ENCODE peak calls at places on chromosome 1, in four cellular contexts. One of them, this sample, is unnamed.

GRCh38 chr1:45518910-45519309 is 2.8 kb downstream of the PRDX1 start:
- DNase-seq in HepG2: no peak
- DNase-seq in K562: no peak
- DNase-seq in GM12878: no peak
- DNase-seq in this sample: no peak

GRCh38 chr1:172821609-172822274 is 162.8 kb downstream of the FASLG start:
- DNase-seq in GM12878: no peak
- DNase-seq in HepG2: no peak
- DNase-seq in K562: peak
- DNase-seq in this sample: no peak

GRCh38 chr1:204971700-204972336 is 71.2 kb upstream of the CNTN2 start:
- DNase-seq in GM12878: no peak
- DNase-seq in K562: peak
- DNase-seq in HepG2: no peak
- DNase-seq in this sample: no peak

GRCh38 chr1:77342745-77343144 is 60.9 kb downstream of the AK5 start:
- DNase-seq in K562: no peak
- DNase-seq in HepG2: no peak
- DNase-seq in GM12878: no peak
- DNase-seq in this sample: no peak

GRCh38 chr1:234988160-234988528 is 140.5 kb downstream of the TOMM20 start:
- DNase-seq in GM12878: no peak
- DNase-seq in HepG2: no peak
- DNase-seq in K562: no peak
- DNase-seq in this sample: no peak

GRCh38 chr1:18557621-18558465 is 72.8 kb upstream of the PAX7 start:
- DNase-seq in K562: peak
- DNase-seq in HepG2: peak
- DNase-seq in GM12878: no peak
- DNase-seq in this sample: peak

GRCh38 chr1:235102259-235102582 is 26.4 kb downstream of the TOMM20 start:
- DNase-seq in HepG2: no peak
- DNase-seq in K562: no peak
- DNase-seq in GM12878: no peak
- DNase-seq in this sample: no peak

GRCh38 chr1:151059342-151060240 is at the start of gene CDC42SE1:
- DNase-seq in K562: peak
- DNase-seq in GM12878: peak
- DNase-seq in HepG2: peak
- DNase-seq in this sample: peak

GRCh38 chr1:182163821-182164223 is 102.3 kb upstream of the ZNF648 start:
- DNase-seq in K562: no peak
- DNase-seq in GM12878: no peak
- DNase-seq in HepG2: no peak
- DNase-seq in this sample: no peak

GRCh38 chr1:47981664-47982350 is 15.4 kb downstream of the TRABD2B start:
- DNase-seq in HepG2: no peak
- DNase-seq in K562: no peak
- DNase-seq in GM12878: no peak
- DNase-seq in this sample: no peak

GRCh38 chr1:151391079-151391563 is 8.3 kb upstream of the PSMB4 start:
- DNase-seq in K562: no peak
- DNase-seq in HepG2: no peak
- DNase-seq in GM12878: no peak
- DNase-seq in this sample: no peak

GRCh38 chr1:193614817-193615216 is 428.4 kb upstream of the B3GALT2 start:
- DNase-seq in HepG2: no peak
- DNase-seq in K562: no peak
- DNase-seq in GM12878: peak
- DNase-seq in this sample: no peak

GRCh38 chr1:113551728-113552127 is 161.4 kb downstream of the MAGI3 start:
- DNase-seq in HepG2: no peak
- DNase-seq in GM12878: no peak
- DNase-seq in K562: no peak
- DNase-seq in this sample: no peak

GRCh38 chr1:42979037-42979432 is 20.4 kb upstream of the SLC2A1 start:
- DNase-seq in HepG2: no peak
- DNase-seq in K562: no peak
- DNase-seq in GM12878: no peak
- DNase-seq in this sample: no peak

GRCh38 chr1:18463984-18464664 is 16.6 kb upstream of the KLHDC7A start:
- DNase-seq in GM12878: no peak
- DNase-seq in HepG2: peak
- DNase-seq in K562: no peak
- DNase-seq in this sample: no peak

GRCh38 chr1:212638419-212639151 is 30.0 kb downstream of the ATF3 start:
- DNase-seq in K562: no peak
- DNase-seq in HepG2: no peak
- DNase-seq in GM12878: no peak
- DNase-seq in this sample: no peak

GRCh38 chr1:224095339-224095738 is 18.6 kb upstream of the FBXO28 start:
- DNase-seq in GM12878: no peak
- DNase-seq in HepG2: no peak
- DNase-seq in K562: no peak
- DNase-seq in this sample: no peak

GRCh38 chr1:64906447-64906846 is 59.9 kb downstream of the JAK1 start:
- DNase-seq in GM12878: no peak
- DNase-seq in K562: no peak
- DNase-seq in HepG2: peak
- DNase-seq in this sample: no peak

GRCh38 chr1:119714583-119714982 is 2.8 kb downstream of the PHGDH start:
- DNase-seq in HepG2: no peak
- DNase-seq in K562: no peak
- DNase-seq in GM12878: no peak
- DNase-seq in this sample: no peak

GRCh38 chr1:153428073-153428638 is 11.8 kb downstream of the S100A7A start:
- DNase-seq in GM12878: no peak
- DNase-seq in HepG2: no peak
- DNase-seq in K562: no peak
- DNase-seq in this sample: no peak

GRCh38 chr1:153428790-153429189 is 12.5 kb downstream of the S100A7A start:
- DNase-seq in GM12878: no peak
- DNase-seq in HepG2: no peak
- DNase-seq in K562: no peak
- DNase-seq in this sample: peak

GRCh38 chr1:153430166-153430553 is 13.8 kb downstream of the S100A7A start:
- DNase-seq in K562: no peak
- DNase-seq in HepG2: no peak
- DNase-seq in GM12878: no peak
- DNase-seq in this sample: no peak

GRCh38 chr1:153430561-153430960 is 14.2 kb downstream of the S100A7A start:
- DNase-seq in HepG2: no peak
- DNase-seq in GM12878: no peak
- DNase-seq in K562: no peak
- DNase-seq in this sample: no peak

DNA sequence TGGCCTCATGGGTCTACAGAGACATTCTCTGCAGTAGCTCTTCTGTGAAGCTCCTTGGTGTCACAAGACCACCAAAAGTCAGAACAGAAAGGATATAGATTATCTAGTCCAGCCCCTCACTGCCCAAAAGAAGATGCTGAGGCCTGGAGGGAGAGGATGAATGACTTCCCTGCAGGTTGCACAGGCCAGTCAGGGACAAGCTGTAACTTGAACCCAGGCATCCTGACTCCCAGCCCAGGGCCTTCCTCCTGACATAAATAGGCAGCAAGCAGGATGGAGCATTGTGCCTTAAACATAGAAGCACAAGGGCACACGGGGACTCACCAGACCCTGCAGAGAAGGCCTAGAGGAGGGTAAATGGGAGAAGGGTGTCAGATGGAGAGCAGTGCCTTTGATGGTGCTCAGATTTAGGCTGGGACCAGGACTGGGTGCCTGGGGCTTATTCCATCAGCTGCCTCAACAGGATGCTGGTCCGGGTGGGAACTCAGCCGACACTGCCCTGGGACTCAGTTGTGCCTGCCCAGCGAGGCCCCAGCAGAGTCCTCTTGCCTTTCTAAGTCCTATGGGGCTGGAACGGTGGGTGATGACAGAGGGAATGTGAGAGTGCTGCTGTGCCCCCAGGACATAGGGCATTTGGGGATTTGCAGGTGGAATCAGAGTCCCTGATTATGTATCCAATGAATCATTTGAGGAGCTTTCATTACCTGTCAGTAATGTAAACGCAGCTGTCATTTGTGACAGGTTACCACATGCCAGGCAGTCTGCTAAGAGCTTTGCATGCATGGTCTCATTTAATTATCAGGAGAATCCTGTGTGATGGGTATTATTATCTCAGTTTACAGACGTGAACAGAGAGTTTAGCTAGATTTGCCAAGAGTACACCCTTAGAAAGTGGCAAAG is 13.2 kb downstream of the S100A7A start:
- DNase-seq in K562: no peak
- DNase-seq in HepG2: no peak
- DNase-seq in GM12878: no peak
- DNase-seq in this sample: no peak
- TF ChIP-seq CREM in K562: no peak
- TF ChIP-seq CREM in HepG2: no peak
- TF ChIP-seq CREM in GM12878: no peak
- TF ChIP-seq CREM in this sample: no peak

DNA sequence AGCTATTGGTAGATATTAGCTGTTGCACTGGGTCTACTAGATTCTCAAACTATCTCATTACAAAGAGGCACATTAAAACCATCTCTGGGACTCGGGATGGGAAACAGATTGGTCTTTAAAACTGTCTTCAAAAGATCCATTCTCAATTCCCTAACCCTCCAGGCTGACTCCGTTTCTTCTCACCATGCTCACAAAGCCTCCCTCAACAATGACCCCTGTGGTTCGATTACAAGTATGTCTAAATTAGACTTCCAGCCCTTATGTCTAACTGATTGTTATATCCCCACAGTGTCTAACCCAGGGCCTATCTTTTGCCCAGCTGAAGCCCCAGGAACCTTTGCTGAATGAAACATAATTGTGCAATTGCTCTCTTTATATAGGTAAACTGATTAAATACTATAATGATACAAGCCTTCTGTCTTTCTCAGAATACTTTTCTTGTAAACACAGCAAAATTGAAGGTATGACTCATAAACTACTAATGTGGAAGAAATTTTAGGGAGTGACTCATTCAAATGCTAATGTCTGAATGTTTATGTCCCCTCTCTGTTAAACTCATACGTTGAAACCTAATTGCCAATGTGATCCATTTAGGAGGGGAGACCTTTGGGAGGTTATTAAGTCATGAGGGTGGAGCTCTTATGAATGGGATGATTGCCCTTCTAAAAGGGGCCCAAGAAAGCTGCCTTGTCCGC is 65.6 kb upstream of the DAB1 start:
- DNase-seq in K562: no peak
- DNase-seq in HepG2: no peak
- DNase-seq in GM12878: no peak
- DNase-seq in this sample: no peak
- TF ChIP-seq CREB1 in K562: no peak
- TF ChIP-seq CREB1 in HepG2: no peak
- TF ChIP-seq CREB1 in GM12878: no peak
- TF ChIP-seq CREB1 in this sample: no peak

GRCh38 chr1:26391450-26391849 is 18.9 kb upstream of the ZNF683 start:
- DNase-seq in HepG2: peak
- DNase-seq in GM12878: no peak
- DNase-seq in K562: peak
- DNase-seq in this sample: peak
- TF ChIP-seq CREM in HepG2: no peak
- TF ChIP-seq CREM in GM12878: no peak
- TF ChIP-seq CREM in K562: peak
- TF ChIP-seq CREM in this sample: no peak

DNA sequence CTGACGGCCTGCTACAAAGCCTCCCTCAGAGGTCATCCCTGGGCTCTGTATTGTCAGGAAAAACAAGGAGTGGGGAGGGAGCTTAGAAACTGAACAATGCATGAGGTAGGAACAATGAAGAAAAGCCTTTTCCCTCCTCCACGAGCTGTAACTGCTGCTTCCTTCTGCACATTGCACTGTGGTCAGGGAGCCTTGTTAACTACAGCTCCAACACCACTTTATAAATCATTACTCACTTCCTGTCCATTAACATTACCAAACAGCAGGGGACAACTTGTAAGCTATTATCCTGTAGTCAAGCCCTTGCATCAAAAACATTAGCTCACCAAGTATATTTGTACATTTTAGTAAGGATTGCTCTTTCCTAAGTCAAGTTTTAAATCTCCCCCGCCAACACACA is 336.0 kb upstream of the NR5A2 start:
- DNase-seq in GM12878: no peak
- DNase-seq in K562: no peak
- DNase-seq in HepG2: no peak
- DNase-seq in this sample: no peak
- TF ChIP-seq CREB1 in GM12878: no peak
- TF ChIP-seq CREB1 in K562: no peak
- TF ChIP-seq CREB1 in HepG2: no peak
- TF ChIP-seq CREB1 in this sample: no peak

GRCh38 chr1:7614576-7615074 is 156.5 kb upstream of the VAMP3 start:
- DNase-seq in GM12878: no peak
- DNase-seq in HepG2: no peak
- DNase-seq in K562: no peak
- DNase-seq in this sample: no peak

GRCh38 chr1:7615138-7615537 is 156.0 kb upstream of the VAMP3 start:
- DNase-seq in GM12878: no peak
- DNase-seq in K562: no peak
- DNase-seq in HepG2: no peak
- DNase-seq in this sample: no peak

GRCh38 chr1:7617826-7618225 is 153.3 kb upstream of the VAMP3 start:
- DNase-seq in HepG2: no peak
- DNase-seq in GM12878: no peak
- DNase-seq in K562: no peak
- DNase-seq in this sample: no peak

GRCh38 chr1:7616953-7617352 is 154.1 kb upstream of the VAMP3 start:
- DNase-seq in GM12878: no peak
- DNase-seq in HepG2: no peak
- DNase-seq in K562: no peak
- DNase-seq in this sample: no peak

GRCh38 chr1:7616076-7616833 is 154.8 kb upstream of the VAMP3 start:
- DNase-seq in K562: peak
- DNase-seq in HepG2: peak
- DNase-seq in GM12878: no peak
- DNase-seq in this sample: peak
- TF ChIP-seq CREM in K562: no peak
- TF ChIP-seq CREM in HepG2: no peak
- TF ChIP-seq CREM in GM12878: no peak
- TF ChIP-seq CREM in this sample: peak